ENCODE peak calls at places on chromosomes 12 and 14, in nine cellular contexts. One of them, this sample, is unnamed. For H3K4me1, the result is how much of the 10 kb centered on the place peaks cover.

GRCh38 chr14:39431416-39432178 is 636 bp downstream of the FBXO33 start:
- DNase-seq in tibial artery: peak
- DNase-seq in lung: peak
- DNase-seq in OCI-LY7: peak
- DNase-seq in right atrium auricular region: peak
- DNase-seq in small intestine: peak
- DNase-seq in thyroid gland: peak
- DNase-seq in A549: peak
- DNase-seq in pancreas: peak
- DNase-seq in this sample: peak

GRCh38 chr14:34781242-34781641 is 66.8 kb upstream of the CFL2 start:
- DNase-seq in tibial artery: no peak
- DNase-seq in lung: no peak
- DNase-seq in OCI-LY7: no peak
- DNase-seq in right atrium auricular region: no peak
- DNase-seq in small intestine: no peak
- DNase-seq in thyroid gland: no peak
- DNase-seq in A549: no peak
- DNase-seq in pancreas: no peak
- DNase-seq in this sample: no peak

GRCh38 chr12:124684971-124685688 is 117.7 kb upstream of the NCOR2 start:
- DNase-seq in tibial artery: peak
- DNase-seq in lung: no peak
- DNase-seq in OCI-LY7: no peak
- DNase-seq in right atrium auricular region: peak
- DNase-seq in small intestine: no peak
- DNase-seq in thyroid gland: peak
- DNase-seq in A549: no peak
- DNase-seq in pancreas: no peak
- DNase-seq in this sample: no peak

GRCh38 chr12:2891240-2892053 is 756 bp downstream of the TULP3 start:
- DNase-seq in tibial artery: peak
- DNase-seq in lung: peak
- DNase-seq in OCI-LY7: peak
- DNase-seq in right atrium auricular region: peak
- DNase-seq in small intestine: peak
- DNase-seq in thyroid gland: peak
- DNase-seq in A549: peak
- DNase-seq in pancreas: peak
- DNase-seq in this sample: peak

GRCh38 chr12:102873077-102873476 is 44.0 kb downstream of the PAH start:
- DNase-seq in tibial artery: no peak
- DNase-seq in lung: no peak
- DNase-seq in OCI-LY7: no peak
- DNase-seq in right atrium auricular region: no peak
- DNase-seq in small intestine: no peak
- DNase-seq in thyroid gland: no peak
- DNase-seq in A549: no peak
- DNase-seq in pancreas: no peak
- DNase-seq in this sample: no peak

GRCh38 chr12:62194616-62195015 is 65.6 kb upstream of the USP15 start:
- DNase-seq in tibial artery: no peak
- DNase-seq in lung: no peak
- DNase-seq in OCI-LY7: no peak
- DNase-seq in right atrium auricular region: no peak
- DNase-seq in small intestine: no peak
- DNase-seq in thyroid gland: no peak
- DNase-seq in A549: no peak
- DNase-seq in pancreas: no peak
- DNase-seq in this sample: no peak

GRCh38 chr14:95316826-95317225 is 2.9 kb downstream of the CLMN start:
- DNase-seq in tibial artery: no peak
- DNase-seq in lung: no peak
- DNase-seq in OCI-LY7: no peak
- DNase-seq in right atrium auricular region: no peak
- DNase-seq in small intestine: no peak
- DNase-seq in thyroid gland: no peak
- DNase-seq in A549: no peak
- DNase-seq in pancreas: no peak
- DNase-seq in this sample: no peak

GRCh38 chr14:72852194-72852593 is 41.7 kb downstream of the DPF3 start:
- DNase-seq in tibial artery: no peak
- DNase-seq in lung: no peak
- DNase-seq in OCI-LY7: no peak
- DNase-seq in right atrium auricular region: no peak
- DNase-seq in small intestine: no peak
- DNase-seq in thyroid gland: no peak
- DNase-seq in A549: no peak
- DNase-seq in pancreas: no peak
- DNase-seq in this sample: no peak

GRCh38 chr14:53619625-53620324 is 336.9 kb downstream of the BMP4 start:
- DNase-seq in tibial artery: no peak
- DNase-seq in lung: no peak
- DNase-seq in OCI-LY7: no peak
- DNase-seq in right atrium auricular region: no peak
- DNase-seq in small intestine: no peak
- DNase-seq in thyroid gland: no peak
- DNase-seq in A549: no peak
- DNase-seq in pancreas: no peak
- DNase-seq in this sample: no peak

GRCh38 chr12:78431931-78432330 is 432.6 kb upstream of the SYT1 start:
- DNase-seq in tibial artery: no peak
- DNase-seq in lung: no peak
- DNase-seq in OCI-LY7: no peak
- DNase-seq in right atrium auricular region: no peak
- DNase-seq in small intestine: no peak
- DNase-seq in thyroid gland: no peak
- DNase-seq in A549: no peak
- DNase-seq in pancreas: no peak
- DNase-seq in this sample: no peak

GRCh38 chr14:104601786-104602185 is 2.8 kb downstream of the TMEM179 start:
- DNase-seq in tibial artery: no peak
- DNase-seq in lung: no peak
- DNase-seq in OCI-LY7: no peak
- DNase-seq in right atrium auricular region: no peak
- DNase-seq in small intestine: no peak
- DNase-seq in thyroid gland: no peak
- DNase-seq in A549: peak
- DNase-seq in pancreas: no peak
- DNase-seq in this sample: no peak

GRCh38 chr14:22420598-22421186 is 168.3 kb downstream of the DAD1 start:
- DNase-seq in tibial artery: no peak
- DNase-seq in lung: no peak
- DNase-seq in OCI-LY7: no peak
- DNase-seq in right atrium auricular region: no peak
- DNase-seq in small intestine: no peak
- DNase-seq in thyroid gland: no peak
- DNase-seq in A549: no peak
- DNase-seq in pancreas: no peak
- DNase-seq in this sample: no peak

GRCh38 chr12:132554857-132555630 is 55.3 kb downstream of the LRCOL1 start:
- DNase-seq in tibial artery: no peak
- DNase-seq in lung: no peak
- DNase-seq in OCI-LY7: peak
- DNase-seq in right atrium auricular region: no peak
- DNase-seq in small intestine: no peak
- DNase-seq in thyroid gland: no peak
- DNase-seq in A549: peak
- DNase-seq in pancreas: no peak
- DNase-seq in this sample: no peak

GRCh38 chr14:60658909-60659585 is 9.8 kb upstream of the SIX1 start:
- DNase-seq in tibial artery: no peak
- DNase-seq in lung: no peak
- DNase-seq in OCI-LY7: peak
- DNase-seq in right atrium auricular region: no peak
- DNase-seq in small intestine: no peak
- DNase-seq in thyroid gland: no peak
- DNase-seq in A549: no peak
- DNase-seq in pancreas: no peak
- DNase-seq in this sample: no peak

GRCh38 chr14:61749867-61750266 is 12.4 kb upstream of the SNAPC1 start:
- DNase-seq in tibial artery: no peak
- DNase-seq in lung: no peak
- DNase-seq in OCI-LY7: no peak
- DNase-seq in right atrium auricular region: no peak
- DNase-seq in small intestine: peak
- DNase-seq in thyroid gland: no peak
- DNase-seq in A549: peak
- DNase-seq in pancreas: no peak
- DNase-seq in this sample: peak
- H3K27ac ChIP-seq in tibial artery: peak
- H3K27ac ChIP-seq in lung: peak
- H3K27ac ChIP-seq in OCI-LY7: no peak
- H3K27ac ChIP-seq in right atrium auricular region: peak
- H3K27ac ChIP-seq in small intestine: no peak
- H3K27ac ChIP-seq in thyroid gland: no peak
- H3K27ac ChIP-seq in A549: peak
- H3K27ac ChIP-seq in pancreas: no peak
- H3K27ac ChIP-seq in this sample: peak

GRCh38 chr12:56684745-56685369 is 3.2 kb downstream of the PTGES3 start:
- DNase-seq in tibial artery: no peak
- DNase-seq in lung: no peak
- DNase-seq in OCI-LY7: no peak
- DNase-seq in right atrium auricular region: peak
- DNase-seq in small intestine: peak
- DNase-seq in thyroid gland: no peak
- DNase-seq in A549: peak
- DNase-seq in pancreas: no peak
- DNase-seq in this sample: no peak

GRCh38 chr12:56688846-56689113 is 696 bp upstream of the PTGES3 start:
- DNase-seq in tibial artery: no peak
- DNase-seq in lung: no peak
- DNase-seq in OCI-LY7: no peak
- DNase-seq in right atrium auricular region: no peak
- DNase-seq in small intestine: no peak
- DNase-seq in thyroid gland: no peak
- DNase-seq in A549: no peak
- DNase-seq in pancreas: no peak
- DNase-seq in this sample: no peak

GRCh38 chr12:56694161-56694560 is 6.1 kb upstream of the PTGES3 start:
- DNase-seq in tibial artery: no peak
- DNase-seq in lung: no peak
- DNase-seq in OCI-LY7: no peak
- DNase-seq in right atrium auricular region: no peak
- DNase-seq in small intestine: no peak
- DNase-seq in thyroid gland: no peak
- DNase-seq in A549: no peak
- DNase-seq in pancreas: no peak
- DNase-seq in this sample: no peak

GRCh38 chr12:56687225-56688128 is 607 bp downstream of the PTGES3 start:
- DNase-seq in tibial artery: peak
- DNase-seq in lung: peak
- DNase-seq in OCI-LY7: peak
- DNase-seq in right atrium auricular region: peak
- DNase-seq in small intestine: peak
- DNase-seq in thyroid gland: peak
- DNase-seq in A549: peak
- DNase-seq in pancreas: peak
- DNase-seq in this sample: peak

DNA sequence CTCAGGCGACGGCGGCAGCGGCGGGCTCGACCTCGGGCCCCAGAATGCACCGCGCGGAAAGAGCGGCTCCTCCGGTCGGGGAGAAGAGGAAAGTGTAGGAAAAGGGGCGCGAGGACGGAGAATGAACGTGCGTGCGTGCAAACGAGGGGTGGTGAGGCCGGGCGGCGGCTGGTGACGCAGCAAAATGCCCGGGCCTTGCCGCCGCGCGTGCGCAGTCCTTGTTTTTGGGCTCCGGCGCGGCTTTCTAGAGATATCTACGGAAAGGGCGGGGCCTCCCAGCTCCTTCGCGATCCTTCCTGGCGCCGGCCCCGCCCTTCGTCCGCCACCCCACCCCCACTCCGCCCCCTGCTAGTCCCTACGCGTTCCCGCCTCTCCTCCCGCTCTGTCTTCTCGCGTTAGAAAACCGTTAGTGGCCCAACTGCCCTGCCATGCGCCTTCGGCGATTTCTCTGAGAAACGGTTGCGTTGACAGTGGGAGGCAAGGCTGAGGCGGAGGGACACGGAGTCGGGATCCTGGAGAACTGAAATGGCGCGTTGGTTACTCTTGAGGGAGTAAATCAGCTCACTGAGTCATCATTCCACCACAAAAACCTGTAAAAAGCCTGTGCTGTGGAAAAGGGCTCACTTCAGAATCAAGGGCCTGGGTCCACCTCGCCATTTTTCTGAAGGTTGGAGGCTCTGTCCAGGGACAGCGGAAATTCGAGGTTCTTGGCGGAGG is at the start of gene PTGES3:
- DNase-seq in tibial artery: peak
- DNase-seq in lung: peak
- DNase-seq in OCI-LY7: peak
- DNase-seq in right atrium auricular region: peak
- DNase-seq in small intestine: peak
- DNase-seq in thyroid gland: peak
- DNase-seq in A549: peak
- DNase-seq in pancreas: peak
- DNase-seq in this sample: peak
- H3K4me1 ChIP-seq in tibial artery: under half
- H3K4me1 ChIP-seq in lung: under half
- H3K4me1 ChIP-seq in OCI-LY7: under half
- H3K4me1 ChIP-seq in right atrium auricular region: under half
- H3K4me1 ChIP-seq in small intestine: under half
- H3K4me1 ChIP-seq in thyroid gland: under half
- H3K4me1 ChIP-seq in A549: under half
- H3K4me1 ChIP-seq in pancreas: under half
- H3K4me1 ChIP-seq in this sample: under half

DNA sequence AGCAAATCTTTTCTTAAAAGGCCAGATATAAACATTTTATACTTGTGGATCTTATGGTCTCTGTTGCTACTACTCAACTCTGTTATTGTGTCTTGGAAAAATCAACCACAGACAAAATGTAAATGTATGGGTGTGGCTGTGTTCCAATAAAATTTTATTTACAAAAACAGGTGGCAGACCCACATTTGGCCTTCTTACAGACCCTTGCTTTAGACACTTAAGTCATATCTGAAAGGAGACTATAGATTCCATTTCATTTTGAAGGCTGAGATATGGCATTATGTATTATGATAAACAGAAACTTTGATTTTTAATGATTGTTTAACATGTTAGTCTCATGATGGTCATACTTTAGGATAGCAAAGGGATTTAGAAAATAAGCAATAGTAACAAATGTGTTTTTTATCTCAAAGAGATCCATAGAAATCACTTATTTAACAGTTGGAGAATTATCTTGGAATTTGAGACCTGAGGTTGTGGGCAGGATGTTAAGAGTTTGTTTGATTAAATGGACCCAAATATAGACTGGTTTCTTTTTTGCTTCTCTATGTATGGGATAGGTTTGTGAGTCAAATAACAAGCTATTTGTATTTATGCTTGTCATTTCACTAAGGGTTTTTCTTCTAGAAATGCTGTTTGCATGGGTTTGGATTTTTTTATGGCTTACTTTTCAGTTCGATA is 51.2 kb downstream of the PPFIBP1 start:
- DNase-seq in tibial artery: no peak
- DNase-seq in lung: no peak
- DNase-seq in OCI-LY7: no peak
- DNase-seq in right atrium auricular region: no peak
- DNase-seq in small intestine: no peak
- DNase-seq in thyroid gland: no peak
- DNase-seq in A549: no peak
- DNase-seq in pancreas: no peak
- DNase-seq in this sample: no peak
- H3K27ac ChIP-seq in tibial artery: no peak
- H3K27ac ChIP-seq in lung: peak
- H3K27ac ChIP-seq in OCI-LY7: no peak
- H3K27ac ChIP-seq in right atrium auricular region: peak
- H3K27ac ChIP-seq in small intestine: no peak
- H3K27ac ChIP-seq in thyroid gland: peak
- H3K27ac ChIP-seq in A549: no peak
- H3K27ac ChIP-seq in pancreas: no peak
- H3K27ac ChIP-seq in this sample: no peak

GRCh38 chr12:31877884-31878283 is 81.3 kb upstream of the RESF1 start:
- DNase-seq in tibial artery: no peak
- DNase-seq in lung: no peak
- DNase-seq in OCI-LY7: no peak
- DNase-seq in right atrium auricular region: no peak
- DNase-seq in small intestine: no peak
- DNase-seq in thyroid gland: no peak
- DNase-seq in A549: no peak
- DNase-seq in pancreas: no peak
- DNase-seq in this sample: no peak
- H3K4me1 ChIP-seq in tibial artery: under half
- H3K4me1 ChIP-seq in lung: under half
- H3K4me1 ChIP-seq in OCI-LY7: under half
- H3K4me1 ChIP-seq in right atrium auricular region: under half
- H3K4me1 ChIP-seq in small intestine: under half
- H3K4me1 ChIP-seq in thyroid gland: under half
- H3K4me1 ChIP-seq in A549: under half
- H3K4me1 ChIP-seq in pancreas: under half
- H3K4me1 ChIP-seq in this sample: under half